ENCODE peak calls at places on chromosomes 5 and 9, in nine cellular contexts. Y is lower leg skin, G is NCI-H460, K is HAP-1, O is NCI-H345, N is fibroblast of lung, U is cardiac muscle cell, M is foreskin melanocyte, R is AG09309. W is an unnamed sample.

GRCh38 chr5:98638111-98638510 is 135.4 kb upstream of the RGMB start:
- DNase-seq in M (no peak), K (no peak), N (no peak), Y (no peak), G (no peak), U (no peak), R (no peak), O (no peak), W (no peak)

GRCh38 chr9:4970970-4971641 is 14.0 kb upstream of the JAK2 start:
- DNase-seq in U (no peak), K (no peak), M (no peak), G (no peak), O (no peak), N (no peak), R (no peak), Y (no peak), W (no peak)

GRCh38 chr5:93642526-93642925 is 59.5 kb downstream of the NR2F1 start:
- DNase-seq in K (no peak), N (no peak), Y (no peak), R (no peak), M (no peak), U (no peak), O (no peak), G (no peak), W (no peak)

GRCh38 chr5:135244620-135245021 is 154.4 kb downstream of the MACROH2A1 start:
- DNase-seq in M (no peak), K (no peak), N (no peak), U (no peak), O (no peak), R (no peak), Y (peak), G (no peak), W (no peak)

GRCh38 chr5:168291281-168291960 is at the start of gene WWC1:
- DNase-seq in M (no peak), U (peak), R (no peak), G (peak), K (peak), O (peak), N (peak), Y (no peak), W (no peak)

GRCh38 chr9:108813951-108814601 is 41.7 kb downstream of the ACTL7B start:
- DNase-seq in G (peak), M (peak), Y (no peak), N (peak), K (peak), U (no peak), R (peak), O (peak), W (no peak)

GRCh38 chr9:109627042-109627441 is 128.9 kb upstream of the PTPN3 start:
- DNase-seq in N (no peak), R (no peak), U (no peak), O (no peak), M (no peak), G (no peak), Y (no peak), K (no peak), W (no peak)

GRCh38 chr5:72125931-72126620 is 18.8 kb downstream of the MAP1B start:
- DNase-seq in O (no peak), M (peak), G (no peak), Y (no peak), N (no peak), U (no peak), R (no peak), K (no peak), W (no peak)

GRCh38 chr9:136814725-136815421 is 7.1 kb downstream of the RABL6 start:
- DNase-seq in Y (no peak), U (no peak), K (no peak), N (no peak), G (no peak), O (no peak), M (no peak), R (no peak), W (no peak)

GRCh38 chr9:126720661-126721530 is 83.9 kb upstream of the ZBTB43 start:
- DNase-seq in M (no peak), U (no peak), R (no peak), O (no peak), K (no peak), G (no peak), N (no peak), Y (peak), W (no peak)

GRCh38 chr5:133559960-133560359 is 52.4 kb downstream of the FSTL4 start:
- DNase-seq in G (no peak), U (no peak), Y (no peak), O (no peak), M (no peak), R (no peak), K (no peak), N (no peak), W (no peak)

GRCh38 chr9:97567894-97568202 is 65.3 kb downstream of the TSTD2 start:
- DNase-seq in O (no peak), U (no peak), K (no peak), R (no peak), G (no peak), M (no peak), N (no peak), Y (peak), W (no peak)

GRCh38 chr9:5947912-5948311 is 57.2 kb downstream of the MLANA start:
- DNase-seq in K (no peak), N (no peak), Y (no peak), O (no peak), U (peak), R (no peak), G (no peak), M (no peak), W (no peak)

GRCh38 chr5:69217154-69217731 is 17.4 kb upstream of the CDK7 start:
- DNase-seq in G (no peak), Y (no peak), U (no peak), R (peak), M (no peak), N (no peak), K (peak), O (no peak), W (no peak)

GRCh38 chr9:134321957-134322741 is 4.1 kb upstream of the RXRA start:
- DNase-seq in U (no peak), G (no peak), Y (peak), M (no peak), R (no peak), K (no peak), O (no peak), N (no peak), W (no peak)

GRCh38 chr9:97983524-97984187 is 515 bp downstream of the ANP32B start:
- DNase-seq in Y (no peak), R (no peak), G (peak), K (peak), N (peak), U (peak), M (peak), O (peak), W (no peak)

GRCh38 chr5:175880213-175880612 is 8.8 kb downstream of the CPLX2 start:
- DNase-seq in Y (no peak), U (no peak), K (no peak), N (no peak), O (no peak), G (no peak), M (no peak), R (no peak), W (no peak)

GRCh38 chr5:148848378-148849031 is 22.1 kb downstream of the ADRB2 start:
- DNase-seq in Y (no peak), K (no peak), R (no peak), O (no peak), U (no peak), M (no peak), G (no peak), N (no peak), W (no peak)

GRCh38 chr5:38601843-38602424 is 45.5 kb upstream of the LIFR start:
- DNase-seq in R (no peak), M (no peak), G (peak), U (no peak), K (no peak), N (peak), O (no peak), Y (no peak), W (peak)

GRCh38 chr9:130320697-130321080 is 55.1 kb downstream of the HMCN2 start:
- DNase-seq in R (no peak), O (no peak), U (peak), N (no peak), Y (no peak), M (no peak), G (no peak), K (peak), W (no peak)

GRCh38 chr5:176529824-176530195 is 7.4 kb downstream of the RNF44 start:
- DNase-seq in G (no peak), N (no peak), Y (no peak), K (no peak), U (no peak), M (no peak), O (no peak), R (no peak), W (no peak)